ENCODE peak calls at places on chromosome 2, in five cellular contexts. One of them, this sample, is unnamed.

GRCh38 chr2:31008571-31009114 is 129.6 kb downstream of the GALNT14 start:
- DNase-seq in fibroblast of lung: no peak
- DNase-seq in T-helper 2 cell: no peak
- DNase-seq in stimulated activated CD8-positive, alpha-beta memory T cell treated with anti-CD3 and anti-CD28 coated beads, Interleukin-7, amount 100 ng/mL, for 24 hours: no peak
- DNase-seq in stimulated activated CD4-positive, alpha-beta T cell treated with anti-CD3 and anti-CD28 coated beads, Interleukin-1b, Interleukin-23, amount 100 ng/mL, for 24 hours: no peak
- DNase-seq in this sample: no peak

GRCh38 chr2:96072746-96073145 is 38.0 kb upstream of the GPAT2 start:
- DNase-seq in fibroblast of lung: no peak
- DNase-seq in T-helper 2 cell: no peak
- DNase-seq in stimulated activated CD8-positive, alpha-beta memory T cell treated with anti-CD3 and anti-CD28 coated beads, Interleukin-7, amount 100 ng/mL, for 24 hours: no peak
- DNase-seq in stimulated activated CD4-positive, alpha-beta T cell treated with anti-CD3 and anti-CD28 coated beads, Interleukin-1b, Interleukin-23, amount 100 ng/mL, for 24 hours: no peak
- DNase-seq in this sample: no peak

GRCh38 chr2:16406497-16406896 is 259.1 kb downstream of the CYRIA start:
- DNase-seq in fibroblast of lung: no peak
- DNase-seq in T-helper 2 cell: no peak
- DNase-seq in stimulated activated CD8-positive, alpha-beta memory T cell treated with anti-CD3 and anti-CD28 coated beads, Interleukin-7, amount 100 ng/mL, for 24 hours: no peak
- DNase-seq in stimulated activated CD4-positive, alpha-beta T cell treated with anti-CD3 and anti-CD28 coated beads, Interleukin-1b, Interleukin-23, amount 100 ng/mL, for 24 hours: no peak
- DNase-seq in this sample: no peak

GRCh38 chr2:234968633-234969328 is 17.0 kb downstream of the SH3BP4 start:
- DNase-seq in fibroblast of lung: no peak
- DNase-seq in T-helper 2 cell: no peak
- DNase-seq in stimulated activated CD8-positive, alpha-beta memory T cell treated with anti-CD3 and anti-CD28 coated beads, Interleukin-7, amount 100 ng/mL, for 24 hours: no peak
- DNase-seq in stimulated activated CD4-positive, alpha-beta T cell treated with anti-CD3 and anti-CD28 coated beads, Interleukin-1b, Interleukin-23, amount 100 ng/mL, for 24 hours: no peak
- DNase-seq in this sample: no peak

GRCh38 chr2:24269270-24269669 is 91.1 kb downstream of the ITSN2 start:
- DNase-seq in fibroblast of lung: peak
- DNase-seq in T-helper 2 cell: no peak
- DNase-seq in stimulated activated CD8-positive, alpha-beta memory T cell treated with anti-CD3 and anti-CD28 coated beads, Interleukin-7, amount 100 ng/mL, for 24 hours: no peak
- DNase-seq in stimulated activated CD4-positive, alpha-beta T cell treated with anti-CD3 and anti-CD28 coated beads, Interleukin-1b, Interleukin-23, amount 100 ng/mL, for 24 hours: no peak
- DNase-seq in this sample: no peak

GRCh38 chr2:118632921-118633320 is 214.5 kb downstream of the EN1 start:
- DNase-seq in fibroblast of lung: no peak
- DNase-seq in T-helper 2 cell: no peak
- DNase-seq in stimulated activated CD8-positive, alpha-beta memory T cell treated with anti-CD3 and anti-CD28 coated beads, Interleukin-7, amount 100 ng/mL, for 24 hours: no peak
- DNase-seq in stimulated activated CD4-positive, alpha-beta T cell treated with anti-CD3 and anti-CD28 coated beads, Interleukin-1b, Interleukin-23, amount 100 ng/mL, for 24 hours: no peak
- DNase-seq in this sample: no peak

GRCh38 chr2:170271340-170271739 is 93.4 kb downstream of the MYO3B start:
- DNase-seq in fibroblast of lung: no peak
- DNase-seq in T-helper 2 cell: no peak
- DNase-seq in stimulated activated CD8-positive, alpha-beta memory T cell treated with anti-CD3 and anti-CD28 coated beads, Interleukin-7, amount 100 ng/mL, for 24 hours: no peak
- DNase-seq in stimulated activated CD4-positive, alpha-beta T cell treated with anti-CD3 and anti-CD28 coated beads, Interleukin-1b, Interleukin-23, amount 100 ng/mL, for 24 hours: no peak
- DNase-seq in this sample: no peak

GRCh38 chr2:18244840-18245239 is 315.6 kb downstream of the RDH14 start:
- DNase-seq in fibroblast of lung: no peak
- DNase-seq in T-helper 2 cell: no peak
- DNase-seq in stimulated activated CD8-positive, alpha-beta memory T cell treated with anti-CD3 and anti-CD28 coated beads, Interleukin-7, amount 100 ng/mL, for 24 hours: no peak
- DNase-seq in stimulated activated CD4-positive, alpha-beta T cell treated with anti-CD3 and anti-CD28 coated beads, Interleukin-1b, Interleukin-23, amount 100 ng/mL, for 24 hours: no peak
- DNase-seq in this sample: no peak

GRCh38 chr2:45540942-45541341 is 70.1 kb downstream of the SRBD1 start:
- DNase-seq in fibroblast of lung: no peak
- DNase-seq in T-helper 2 cell: no peak
- DNase-seq in stimulated activated CD8-positive, alpha-beta memory T cell treated with anti-CD3 and anti-CD28 coated beads, Interleukin-7, amount 100 ng/mL, for 24 hours: no peak
- DNase-seq in stimulated activated CD4-positive, alpha-beta T cell treated with anti-CD3 and anti-CD28 coated beads, Interleukin-1b, Interleukin-23, amount 100 ng/mL, for 24 hours: no peak
- DNase-seq in this sample: no peak

GRCh38 chr2:221501883-221502269 is 70.2 kb downstream of the EPHA4 start:
- DNase-seq in fibroblast of lung: no peak
- DNase-seq in T-helper 2 cell: no peak
- DNase-seq in stimulated activated CD8-positive, alpha-beta memory T cell treated with anti-CD3 and anti-CD28 coated beads, Interleukin-7, amount 100 ng/mL, for 24 hours: no peak
- DNase-seq in stimulated activated CD4-positive, alpha-beta T cell treated with anti-CD3 and anti-CD28 coated beads, Interleukin-1b, Interleukin-23, amount 100 ng/mL, for 24 hours: no peak
- DNase-seq in this sample: no peak

GRCh38 chr2:54606393-54606973 is 117.0 kb upstream of the EML6 start:
- DNase-seq in fibroblast of lung: no peak
- DNase-seq in T-helper 2 cell: no peak
- DNase-seq in stimulated activated CD8-positive, alpha-beta memory T cell treated with anti-CD3 and anti-CD28 coated beads, Interleukin-7, amount 100 ng/mL, for 24 hours: no peak
- DNase-seq in stimulated activated CD4-positive, alpha-beta T cell treated with anti-CD3 and anti-CD28 coated beads, Interleukin-1b, Interleukin-23, amount 100 ng/mL, for 24 hours: no peak
- DNase-seq in this sample: no peak

GRCh38 chr2:219441451-219442205 is 7.0 kb downstream of the SPEG start:
- DNase-seq in fibroblast of lung: peak
- DNase-seq in T-helper 2 cell: peak
- DNase-seq in stimulated activated CD8-positive, alpha-beta memory T cell treated with anti-CD3 and anti-CD28 coated beads, Interleukin-7, amount 100 ng/mL, for 24 hours: no peak
- DNase-seq in stimulated activated CD4-positive, alpha-beta T cell treated with anti-CD3 and anti-CD28 coated beads, Interleukin-1b, Interleukin-23, amount 100 ng/mL, for 24 hours: no peak
- DNase-seq in this sample: peak

GRCh38 chr2:127355407-127356008 is 32.3 kb downstream of the MAP3K2 start:
- DNase-seq in fibroblast of lung: no peak
- DNase-seq in T-helper 2 cell: peak
- DNase-seq in stimulated activated CD8-positive, alpha-beta memory T cell treated with anti-CD3 and anti-CD28 coated beads, Interleukin-7, amount 100 ng/mL, for 24 hours: no peak
- DNase-seq in stimulated activated CD4-positive, alpha-beta T cell treated with anti-CD3 and anti-CD28 coated beads, Interleukin-1b, Interleukin-23, amount 100 ng/mL, for 24 hours: no peak
- DNase-seq in this sample: no peak

GRCh38 chr2:44358498-44358897 is 2.8 kb downstream of the PREPL start:
- DNase-seq in fibroblast of lung: peak
- DNase-seq in T-helper 2 cell: peak
- DNase-seq in stimulated activated CD8-positive, alpha-beta memory T cell treated with anti-CD3 and anti-CD28 coated beads, Interleukin-7, amount 100 ng/mL, for 24 hours: no peak
- DNase-seq in stimulated activated CD4-positive, alpha-beta T cell treated with anti-CD3 and anti-CD28 coated beads, Interleukin-1b, Interleukin-23, amount 100 ng/mL, for 24 hours: no peak
- DNase-seq in this sample: no peak

GRCh38 chr2:42153944-42154593 is 15.1 kb upstream of the EML4 start:
- DNase-seq in fibroblast of lung: no peak
- DNase-seq in T-helper 2 cell: no peak
- DNase-seq in stimulated activated CD8-positive, alpha-beta memory T cell treated with anti-CD3 and anti-CD28 coated beads, Interleukin-7, amount 100 ng/mL, for 24 hours: no peak
- DNase-seq in stimulated activated CD4-positive, alpha-beta T cell treated with anti-CD3 and anti-CD28 coated beads, Interleukin-1b, Interleukin-23, amount 100 ng/mL, for 24 hours: no peak
- DNase-seq in this sample: no peak

GRCh38 chr2:215921884-215922283 is 91.5 kb downstream of the MREG start:
- DNase-seq in fibroblast of lung: peak
- DNase-seq in T-helper 2 cell: no peak
- DNase-seq in stimulated activated CD8-positive, alpha-beta memory T cell treated with anti-CD3 and anti-CD28 coated beads, Interleukin-7, amount 100 ng/mL, for 24 hours: no peak
- DNase-seq in stimulated activated CD4-positive, alpha-beta T cell treated with anti-CD3 and anti-CD28 coated beads, Interleukin-1b, Interleukin-23, amount 100 ng/mL, for 24 hours: no peak
- DNase-seq in this sample: no peak

GRCh38 chr2:12719400-12720104 is 2.8 kb downstream of the TRIB2 start:
- DNase-seq in fibroblast of lung: peak
- DNase-seq in T-helper 2 cell: no peak
- DNase-seq in stimulated activated CD8-positive, alpha-beta memory T cell treated with anti-CD3 and anti-CD28 coated beads, Interleukin-7, amount 100 ng/mL, for 24 hours: no peak
- DNase-seq in stimulated activated CD4-positive, alpha-beta T cell treated with anti-CD3 and anti-CD28 coated beads, Interleukin-1b, Interleukin-23, amount 100 ng/mL, for 24 hours: no peak
- DNase-seq in this sample: no peak

GRCh38 chr2:232629201-232629475 is 4.3 kb upstream of the EFHD1 start:
- DNase-seq in fibroblast of lung: no peak
- DNase-seq in T-helper 2 cell: no peak
- DNase-seq in stimulated activated CD8-positive, alpha-beta memory T cell treated with anti-CD3 and anti-CD28 coated beads, Interleukin-7, amount 100 ng/mL, for 24 hours: no peak
- DNase-seq in stimulated activated CD4-positive, alpha-beta T cell treated with anti-CD3 and anti-CD28 coated beads, Interleukin-1b, Interleukin-23, amount 100 ng/mL, for 24 hours: no peak
- DNase-seq in this sample: no peak

GRCh38 chr2:144362401-144362800 is 157.5 kb downstream of the ZEB2 start:
- DNase-seq in fibroblast of lung: peak
- DNase-seq in T-helper 2 cell: no peak
- DNase-seq in stimulated activated CD8-positive, alpha-beta memory T cell treated with anti-CD3 and anti-CD28 coated beads, Interleukin-7, amount 100 ng/mL, for 24 hours: no peak
- DNase-seq in stimulated activated CD4-positive, alpha-beta T cell treated with anti-CD3 and anti-CD28 coated beads, Interleukin-1b, Interleukin-23, amount 100 ng/mL, for 24 hours: no peak
- DNase-seq in this sample: no peak

GRCh38 chr2:239910851-239911629 is 114.1 kb downstream of the NDUFA10 start:
- DNase-seq in fibroblast of lung: no peak
- DNase-seq in T-helper 2 cell: no peak
- DNase-seq in stimulated activated CD8-positive, alpha-beta memory T cell treated with anti-CD3 and anti-CD28 coated beads, Interleukin-7, amount 100 ng/mL, for 24 hours: no peak
- DNase-seq in stimulated activated CD4-positive, alpha-beta T cell treated with anti-CD3 and anti-CD28 coated beads, Interleukin-1b, Interleukin-23, amount 100 ng/mL, for 24 hours: no peak
- DNase-seq in this sample: no peak

GRCh38 chr2:235505210-235505741 is 11.4 kb downstream of the AGAP1 start:
- DNase-seq in fibroblast of lung: no peak
- DNase-seq in T-helper 2 cell: no peak
- DNase-seq in stimulated activated CD8-positive, alpha-beta memory T cell treated with anti-CD3 and anti-CD28 coated beads, Interleukin-7, amount 100 ng/mL, for 24 hours: no peak
- DNase-seq in stimulated activated CD4-positive, alpha-beta T cell treated with anti-CD3 and anti-CD28 coated beads, Interleukin-1b, Interleukin-23, amount 100 ng/mL, for 24 hours: no peak
- DNase-seq in this sample: no peak

GRCh38 chr2:60589093-60589492 is 35.6 kb upstream of the BCL11A start:
- DNase-seq in fibroblast of lung: no peak
- DNase-seq in T-helper 2 cell: no peak
- DNase-seq in stimulated activated CD8-positive, alpha-beta memory T cell treated with anti-CD3 and anti-CD28 coated beads, Interleukin-7, amount 100 ng/mL, for 24 hours: no peak
- DNase-seq in stimulated activated CD4-positive, alpha-beta T cell treated with anti-CD3 and anti-CD28 coated beads, Interleukin-1b, Interleukin-23, amount 100 ng/mL, for 24 hours: no peak
- DNase-seq in this sample: no peak

GRCh38 chr2:97950329-97951154 is 45.2 kb downstream of the TMEM131 start:
- DNase-seq in fibroblast of lung: peak
- DNase-seq in T-helper 2 cell: no peak
- DNase-seq in stimulated activated CD8-positive, alpha-beta memory T cell treated with anti-CD3 and anti-CD28 coated beads, Interleukin-7, amount 100 ng/mL, for 24 hours: no peak
- DNase-seq in stimulated activated CD4-positive, alpha-beta T cell treated with anti-CD3 and anti-CD28 coated beads, Interleukin-1b, Interleukin-23, amount 100 ng/mL, for 24 hours: no peak
- DNase-seq in this sample: no peak

GRCh38 chr2:236849940-236850339 is 235.7 kb upstream of the COPS8 start:
- DNase-seq in fibroblast of lung: no peak
- DNase-seq in T-helper 2 cell: no peak
- DNase-seq in stimulated activated CD8-positive, alpha-beta memory T cell treated with anti-CD3 and anti-CD28 coated beads, Interleukin-7, amount 100 ng/mL, for 24 hours: no peak
- DNase-seq in stimulated activated CD4-positive, alpha-beta T cell treated with anti-CD3 and anti-CD28 coated beads, Interleukin-1b, Interleukin-23, amount 100 ng/mL, for 24 hours: no peak
- DNase-seq in this sample: no peak

GRCh38 chr2:7694066-7695000 is 777.1 kb downstream of the RNF144A start:
- DNase-seq in fibroblast of lung: no peak
- DNase-seq in T-helper 2 cell: no peak
- DNase-seq in stimulated activated CD8-positive, alpha-beta memory T cell treated with anti-CD3 and anti-CD28 coated beads, Interleukin-7, amount 100 ng/mL, for 24 hours: no peak
- DNase-seq in stimulated activated CD4-positive, alpha-beta T cell treated with anti-CD3 and anti-CD28 coated beads, Interleukin-1b, Interleukin-23, amount 100 ng/mL, for 24 hours: no peak
- DNase-seq in this sample: no peak

GRCh38 chr2:179260224-179260623 is 4.4 kb downstream of the SESTD1 start:
- DNase-seq in fibroblast of lung: no peak
- DNase-seq in T-helper 2 cell: no peak
- DNase-seq in stimulated activated CD8-positive, alpha-beta memory T cell treated with anti-CD3 and anti-CD28 coated beads, Interleukin-7, amount 100 ng/mL, for 24 hours: no peak
- DNase-seq in stimulated activated CD4-positive, alpha-beta T cell treated with anti-CD3 and anti-CD28 coated beads, Interleukin-1b, Interleukin-23, amount 100 ng/mL, for 24 hours: no peak
- DNase-seq in this sample: no peak

GRCh38 chr2:23654756-23655155 is 269.8 kb downstream of the KLHL29 start:
- DNase-seq in fibroblast of lung: no peak
- DNase-seq in T-helper 2 cell: no peak
- DNase-seq in stimulated activated CD8-positive, alpha-beta memory T cell treated with anti-CD3 and anti-CD28 coated beads, Interleukin-7, amount 100 ng/mL, for 24 hours: no peak
- DNase-seq in stimulated activated CD4-positive, alpha-beta T cell treated with anti-CD3 and anti-CD28 coated beads, Interleukin-1b, Interleukin-23, amount 100 ng/mL, for 24 hours: no peak
- DNase-seq in this sample: no peak

GRCh38 chr2:128791120-128791982 is 472.7 kb upstream of the HS6ST1 start:
- DNase-seq in fibroblast of lung: no peak
- DNase-seq in T-helper 2 cell: no peak
- DNase-seq in stimulated activated CD8-positive, alpha-beta memory T cell treated with anti-CD3 and anti-CD28 coated beads, Interleukin-7, amount 100 ng/mL, for 24 hours: no peak
- DNase-seq in stimulated activated CD4-positive, alpha-beta T cell treated with anti-CD3 and anti-CD28 coated beads, Interleukin-1b, Interleukin-23, amount 100 ng/mL, for 24 hours: no peak
- DNase-seq in this sample: no peak

GRCh38 chr2:7063789-7064188 is 146.6 kb downstream of the RNF144A start:
- DNase-seq in fibroblast of lung: no peak
- DNase-seq in T-helper 2 cell: no peak
- DNase-seq in stimulated activated CD8-positive, alpha-beta memory T cell treated with anti-CD3 and anti-CD28 coated beads, Interleukin-7, amount 100 ng/mL, for 24 hours: no peak
- DNase-seq in stimulated activated CD4-positive, alpha-beta T cell treated with anti-CD3 and anti-CD28 coated beads, Interleukin-1b, Interleukin-23, amount 100 ng/mL, for 24 hours: no peak
- DNase-seq in this sample: no peak

GRCh38 chr2:196088209-196088608 is 19.6 kb upstream of the DNAH7 start:
- DNase-seq in fibroblast of lung: peak
- DNase-seq in T-helper 2 cell: no peak
- DNase-seq in stimulated activated CD8-positive, alpha-beta memory T cell treated with anti-CD3 and anti-CD28 coated beads, Interleukin-7, amount 100 ng/mL, for 24 hours: no peak
- DNase-seq in stimulated activated CD4-positive, alpha-beta T cell treated with anti-CD3 and anti-CD28 coated beads, Interleukin-1b, Interleukin-23, amount 100 ng/mL, for 24 hours: no peak
- DNase-seq in this sample: no peak

GRCh38 chr2:179344970-179345369 is 80.3 kb upstream of the SESTD1 start:
- DNase-seq in fibroblast of lung: no peak
- DNase-seq in T-helper 2 cell: no peak
- DNase-seq in stimulated activated CD8-positive, alpha-beta memory T cell treated with anti-CD3 and anti-CD28 coated beads, Interleukin-7, amount 100 ng/mL, for 24 hours: no peak
- DNase-seq in stimulated activated CD4-positive, alpha-beta T cell treated with anti-CD3 and anti-CD28 coated beads, Interleukin-1b, Interleukin-23, amount 100 ng/mL, for 24 hours: no peak
- DNase-seq in this sample: no peak

GRCh38 chr2:183614797-183615429 is 490.7 kb downstream of the NUP35 start:
- DNase-seq in fibroblast of lung: peak
- DNase-seq in T-helper 2 cell: no peak
- DNase-seq in stimulated activated CD8-positive, alpha-beta memory T cell treated with anti-CD3 and anti-CD28 coated beads, Interleukin-7, amount 100 ng/mL, for 24 hours: no peak
- DNase-seq in stimulated activated CD4-positive, alpha-beta T cell treated with anti-CD3 and anti-CD28 coated beads, Interleukin-1b, Interleukin-23, amount 100 ng/mL, for 24 hours: no peak
- DNase-seq in this sample: no peak

GRCh38 chr2:41668529-41668928 is 379.3 kb upstream of the PKDCC start:
- DNase-seq in fibroblast of lung: no peak
- DNase-seq in T-helper 2 cell: no peak
- DNase-seq in stimulated activated CD8-positive, alpha-beta memory T cell treated with anti-CD3 and anti-CD28 coated beads, Interleukin-7, amount 100 ng/mL, for 24 hours: no peak
- DNase-seq in stimulated activated CD4-positive, alpha-beta T cell treated with anti-CD3 and anti-CD28 coated beads, Interleukin-1b, Interleukin-23, amount 100 ng/mL, for 24 hours: no peak
- DNase-seq in this sample: no peak

GRCh38 chr2:238099709-238100048 is 461 bp upstream of the ESPNL start:
- DNase-seq in fibroblast of lung: no peak
- DNase-seq in T-helper 2 cell: no peak
- DNase-seq in stimulated activated CD8-positive, alpha-beta memory T cell treated with anti-CD3 and anti-CD28 coated beads, Interleukin-7, amount 100 ng/mL, for 24 hours: no peak
- DNase-seq in stimulated activated CD4-positive, alpha-beta T cell treated with anti-CD3 and anti-CD28 coated beads, Interleukin-1b, Interleukin-23, amount 100 ng/mL, for 24 hours: no peak
- DNase-seq in this sample: no peak

GRCh38 chr2:53896864-53897263 is 37.1 kb upstream of the GPR75 start:
- DNase-seq in fibroblast of lung: peak
- DNase-seq in T-helper 2 cell: no peak
- DNase-seq in stimulated activated CD8-positive, alpha-beta memory T cell treated with anti-CD3 and anti-CD28 coated beads, Interleukin-7, amount 100 ng/mL, for 24 hours: no peak
- DNase-seq in stimulated activated CD4-positive, alpha-beta T cell treated with anti-CD3 and anti-CD28 coated beads, Interleukin-1b, Interleukin-23, amount 100 ng/mL, for 24 hours: no peak
- DNase-seq in this sample: no peak

GRCh38 chr2:6986894-6987487 is 69.8 kb downstream of the RNF144A start:
- DNase-seq in fibroblast of lung: peak
- DNase-seq in T-helper 2 cell: no peak
- DNase-seq in stimulated activated CD8-positive, alpha-beta memory T cell treated with anti-CD3 and anti-CD28 coated beads, Interleukin-7, amount 100 ng/mL, for 24 hours: no peak
- DNase-seq in stimulated activated CD4-positive, alpha-beta T cell treated with anti-CD3 and anti-CD28 coated beads, Interleukin-1b, Interleukin-23, amount 100 ng/mL, for 24 hours: no peak
- DNase-seq in this sample: no peak

GRCh38 chr2:128511731-128512663 is 193.3 kb upstream of the HS6ST1 start:
- DNase-seq in fibroblast of lung: no peak
- DNase-seq in T-helper 2 cell: no peak
- DNase-seq in stimulated activated CD8-positive, alpha-beta memory T cell treated with anti-CD3 and anti-CD28 coated beads, Interleukin-7, amount 100 ng/mL, for 24 hours: no peak
- DNase-seq in stimulated activated CD4-positive, alpha-beta T cell treated with anti-CD3 and anti-CD28 coated beads, Interleukin-1b, Interleukin-23, amount 100 ng/mL, for 24 hours: no peak
- DNase-seq in this sample: no peak

This sample was measured in NCI-H1048.